ENCODE peak calls at places on chromosome 7, in five cellular contexts. One of them, this sample, is unnamed.

GRCh38 chr7:34168013-34168412 is 262.7 kb downstream of the BMPER start:
- DNase-seq in stimulated activated CD4-positive, alpha-beta T cell treated with anti-CD3 and anti-CD28 coated beads, Interleukin-2, amount 100 ng/mL, for 24 hours: no peak
- DNase-seq in activated T-cell treated with anti-CD3 and anti-CD28 coated beads, Interleukin-2, amount 50 U/mL, for 48 hours: no peak
- DNase-seq in spleen: no peak
- DNase-seq in T-cell: no peak
- DNase-seq in this sample: no peak

GRCh38 chr7:194257-194995 is 2.1 kb downstream of the FAM20C start:
- DNase-seq in stimulated activated CD4-positive, alpha-beta T cell treated with anti-CD3 and anti-CD28 coated beads, Interleukin-2, amount 100 ng/mL, for 24 hours: no peak
- DNase-seq in activated T-cell treated with anti-CD3 and anti-CD28 coated beads, Interleukin-2, amount 50 U/mL, for 48 hours: no peak
- DNase-seq in spleen: no peak
- DNase-seq in T-cell: no peak
- DNase-seq in this sample: no peak

GRCh38 chr7:18890885-18891621 is 226.4 kb downstream of the TWIST1 start:
- DNase-seq in stimulated activated CD4-positive, alpha-beta T cell treated with anti-CD3 and anti-CD28 coated beads, Interleukin-2, amount 100 ng/mL, for 24 hours: no peak
- DNase-seq in activated T-cell treated with anti-CD3 and anti-CD28 coated beads, Interleukin-2, amount 50 U/mL, for 48 hours: no peak
- DNase-seq in spleen: no peak
- DNase-seq in T-cell: no peak
- DNase-seq in this sample: no peak

GRCh38 chr7:44383566-44383965 is 58.2 kb upstream of the CAMK2B start:
- DNase-seq in stimulated activated CD4-positive, alpha-beta T cell treated with anti-CD3 and anti-CD28 coated beads, Interleukin-2, amount 100 ng/mL, for 24 hours: no peak
- DNase-seq in activated T-cell treated with anti-CD3 and anti-CD28 coated beads, Interleukin-2, amount 50 U/mL, for 48 hours: no peak
- DNase-seq in spleen: peak
- DNase-seq in T-cell: no peak
- DNase-seq in this sample: no peak

GRCh38 chr7:139915301-139915863 is 86.3 kb downstream of the TBXAS1 start:
- DNase-seq in stimulated activated CD4-positive, alpha-beta T cell treated with anti-CD3 and anti-CD28 coated beads, Interleukin-2, amount 100 ng/mL, for 24 hours: no peak
- DNase-seq in activated T-cell treated with anti-CD3 and anti-CD28 coated beads, Interleukin-2, amount 50 U/mL, for 48 hours: no peak
- DNase-seq in spleen: no peak
- DNase-seq in T-cell: no peak
- DNase-seq in this sample: no peak

GRCh38 chr7:44104880-44105771 is 981 bp downstream of the AEBP1 start:
- DNase-seq in stimulated activated CD4-positive, alpha-beta T cell treated with anti-CD3 and anti-CD28 coated beads, Interleukin-2, amount 100 ng/mL, for 24 hours: no peak
- DNase-seq in activated T-cell treated with anti-CD3 and anti-CD28 coated beads, Interleukin-2, amount 50 U/mL, for 48 hours: no peak
- DNase-seq in spleen: peak
- DNase-seq in T-cell: no peak
- DNase-seq in this sample: peak

GRCh38 chr7:18855796-18856195 is 261.6 kb downstream of the TWIST1 start:
- DNase-seq in stimulated activated CD4-positive, alpha-beta T cell treated with anti-CD3 and anti-CD28 coated beads, Interleukin-2, amount 100 ng/mL, for 24 hours: no peak
- DNase-seq in activated T-cell treated with anti-CD3 and anti-CD28 coated beads, Interleukin-2, amount 50 U/mL, for 48 hours: no peak
- DNase-seq in spleen: no peak
- DNase-seq in T-cell: no peak
- DNase-seq in this sample: no peak

GRCh38 chr7:108066486-108066885 is 63.5 kb upstream of the LAMB1 start:
- DNase-seq in stimulated activated CD4-positive, alpha-beta T cell treated with anti-CD3 and anti-CD28 coated beads, Interleukin-2, amount 100 ng/mL, for 24 hours: no peak
- DNase-seq in activated T-cell treated with anti-CD3 and anti-CD28 coated beads, Interleukin-2, amount 50 U/mL, for 48 hours: no peak
- DNase-seq in spleen: no peak
- DNase-seq in T-cell: no peak
- DNase-seq in this sample: no peak

GRCh38 chr7:4472739-4473138 is 209.4 kb upstream of the FOXK1 start:
- DNase-seq in stimulated activated CD4-positive, alpha-beta T cell treated with anti-CD3 and anti-CD28 coated beads, Interleukin-2, amount 100 ng/mL, for 24 hours: no peak
- DNase-seq in activated T-cell treated with anti-CD3 and anti-CD28 coated beads, Interleukin-2, amount 50 U/mL, for 48 hours: no peak
- DNase-seq in spleen: no peak
- DNase-seq in T-cell: no peak
- DNase-seq in this sample: no peak

GRCh38 chr7:66557214-66558200 is 71.2 kb upstream of the KCTD7 start:
- DNase-seq in stimulated activated CD4-positive, alpha-beta T cell treated with anti-CD3 and anti-CD28 coated beads, Interleukin-2, amount 100 ng/mL, for 24 hours: peak
- DNase-seq in activated T-cell treated with anti-CD3 and anti-CD28 coated beads, Interleukin-2, amount 50 U/mL, for 48 hours: peak
- DNase-seq in spleen: peak
- DNase-seq in T-cell: peak
- DNase-seq in this sample: peak